ENCODE peak calls at places on chromosomes 4 and X, in five cellular contexts. K is tibial nerve, E is IMR-90, Z is ovary, S is sigmoid colon. L is an unnamed sample. For H3K27me3 and H3K4me1, the result is how much of the 10 kb centered on the place peaks cover.

GRCh38 chrX:19990519-19991349 is at the start of gene BCLAF3:
- DNase-seq in K (peak), E (peak), Z (peak), S (peak), L (peak)

GRCh38 chr4:27059446-27059845 is 198.8 kb downstream of the STIM2 start:
- DNase-seq in K (no peak), E (no peak), Z (no peak), S (no peak), L (no peak)

GRCh38 chrX:57595381-57595811 is 3.6 kb downstream of the ZXDB start:
- DNase-seq in K (no peak), E (peak), Z (peak), S (peak), L (no peak)

GRCh38 chr4:149371021-149371420 is 444.6 kb downstream of the IQCM start:
- DNase-seq in K (no peak), E (peak), Z (no peak), S (no peak), L (no peak)

GRCh38 chr4:182825003-182825402 is 92.2 kb downstream of the DCTD start:
- DNase-seq in K (no peak), E (no peak), Z (no peak), S (no peak), L (no peak)

GRCh38 chrX:129139837-129140679 is 383.2 kb downstream of the SMARCA1 start:
- DNase-seq in K (no peak), E (no peak), Z (no peak), S (no peak), L (no peak)

GRCh38 chrX:1751781-1752180 is 136.9 kb downstream of the ASMT start:
- DNase-seq in K (no peak), E (no peak), Z (no peak), S (no peak), L (no peak)

GRCh38 chr4:119897260-119897659 is 169.4 kb downstream of the MAD2L1 start:
- DNase-seq in K (no peak), E (peak), Z (no peak), S (no peak), L (no peak)

GRCh38 chr4:15149842-15150592 is 147.7 kb downstream of the CPEB2 start:
- DNase-seq in K (peak), E (peak), Z (peak), S (peak), L (peak)

GRCh38 chr4:103329642-103330041 is 131.5 kb upstream of the CENPE start:
- DNase-seq in K (no peak), E (no peak), Z (no peak), S (no peak), L (no peak)

GRCh38 chrX:11687157-11687556 is 21.4 kb upstream of the ARHGAP6 start:
- DNase-seq in K (no peak), E (no peak), Z (no peak), S (no peak), L (no peak)
- H3K27me3 ChIP-seq in K (under half), E (under half), Z (under half), S (under half), L (under half)

DNA sequence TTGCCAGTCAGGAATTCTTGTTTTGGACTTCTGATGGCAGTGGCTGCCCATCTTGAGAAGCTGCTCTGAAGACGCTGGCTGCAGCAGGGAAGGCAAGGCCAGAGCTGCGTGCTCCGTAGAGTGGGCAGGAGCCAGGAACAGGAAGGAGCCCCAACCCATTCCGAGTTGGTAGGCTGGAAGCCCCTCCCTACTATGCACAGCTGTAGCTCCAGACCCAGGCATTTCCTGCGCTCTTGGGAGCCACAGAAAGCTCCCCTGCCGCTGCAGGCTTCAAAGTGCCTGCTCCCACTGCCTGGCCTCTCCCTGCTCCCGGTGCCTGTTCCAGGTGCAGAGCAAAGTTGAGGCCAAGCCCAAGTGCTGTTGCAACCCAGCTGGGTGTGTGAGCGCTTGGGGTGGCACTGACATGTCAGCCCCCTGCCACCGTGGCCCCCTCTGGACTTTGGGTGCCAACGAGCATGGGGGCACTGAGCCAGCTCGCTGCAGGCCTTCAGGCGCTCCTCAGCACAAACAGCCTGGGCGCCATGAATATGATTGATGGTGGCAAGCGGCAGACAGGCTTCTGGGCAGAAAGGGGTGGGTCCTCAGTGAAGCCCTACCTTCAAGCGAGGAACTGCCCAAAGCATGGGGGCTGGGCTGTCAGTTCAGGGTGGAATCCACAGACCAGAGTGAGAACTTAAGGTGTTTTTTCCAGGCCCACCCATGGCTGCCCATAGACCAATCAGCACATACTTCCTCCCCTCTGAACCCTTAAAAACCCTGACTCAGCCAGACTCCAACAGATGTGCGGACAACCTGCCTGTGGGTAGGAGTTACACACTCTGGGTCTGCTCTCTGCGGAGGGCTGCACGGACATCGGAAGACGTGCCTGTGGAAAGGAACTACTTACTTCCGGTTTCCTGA is 677.2 kb upstream of the INTU start:
- DNase-seq in K (no peak), E (no peak), Z (no peak), S (no peak), L (no peak)
- TF ChIP-seq POLR2A in K (no peak), E (no peak), Z (no peak), S (no peak), L (no peak)

GRCh38 chr4:152926959-152927358 is 9.2 kb upstream of the FHDC1 start:
- DNase-seq in K (no peak), E (no peak), Z (no peak), S (no peak), L (no peak)

GRCh38 chr4:152927737-152928136 is 8.4 kb upstream of the FHDC1 start:
- DNase-seq in K (no peak), E (no peak), Z (no peak), S (no peak), L (no peak)

GRCh38 chr4:152928286-152928685 is 7.8 kb upstream of the FHDC1 start:
- DNase-seq in K (no peak), E (no peak), Z (no peak), S (no peak), L (no peak)

GRCh38 chr4:152935138-152935537 is 985 bp upstream of the FHDC1 start:
- DNase-seq in K (no peak), E (no peak), Z (no peak), S (no peak), L (no peak)

GRCh38 chr4:152929888-152930287 is 6.2 kb upstream of the FHDC1 start:
- DNase-seq in K (no peak), E (no peak), Z (no peak), S (no peak), L (no peak)
- H3K4me1 ChIP-seq in K (under half), E (under half), Z (under half), S (under half), L (under half)

GRCh38 chrX:112147206-112147605 is 64.6 kb upstream of the TRPC5 start:
- DNase-seq in K (no peak), E (peak), Z (no peak), S (no peak), L (no peak)
- H3K27me3 ChIP-seq in K (under half), E (under half), Z (under half), S (under half), L (under half)

DNA sequence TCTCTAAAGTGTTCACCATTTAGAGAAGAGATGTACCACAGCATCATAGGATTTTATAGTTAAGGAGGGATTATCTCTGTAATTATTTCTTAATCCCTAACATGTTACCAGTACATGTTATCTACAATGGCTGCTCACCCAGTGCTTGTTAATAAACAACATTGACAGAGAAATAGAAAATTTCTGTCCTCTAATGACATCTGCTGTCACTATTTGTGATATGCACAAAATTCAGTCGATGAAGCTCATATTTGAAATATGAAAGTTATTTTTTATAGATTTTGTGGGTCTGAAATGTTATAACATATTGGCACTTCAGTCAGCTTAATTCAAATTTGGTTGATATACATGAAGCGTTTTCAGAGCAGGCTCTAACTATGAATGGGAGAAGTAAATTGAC is 48.8 kb upstream of the GRXCR1 start:
- DNase-seq in K (no peak), E (no peak), Z (no peak), S (no peak), L (no peak)
- TF ChIP-seq POLR2A in K (no peak), E (no peak), Z (no peak), S (no peak), L (no peak)